ENCODE peak calls at places on chromosomes 3 and 15, in five cellular contexts. P, N, Y, I and B are unnamed samples.

GRCh38 chr15:45319472-45320214 is 58.7 kb downstream of the GATM start:
- DNase-seq in Y (no peak), N (no peak), P (no peak), I (no peak), B (no peak)

GRCh38 chr3:152405915-152406802 is 137.4 kb downstream of the MBNL1 start:
- DNase-seq in P (no peak), N (peak; percentile 89), I (no peak), Y (no peak), B (no peak)

GRCh38 chr3:151345854-151346253 is 16.5 kb upstream of the P2RY13 start:
- DNase-seq in I (no peak), Y (no peak), N (no peak), P (no peak), B (no peak)

GRCh38 chr15:51374131-51374530 is 32.7 kb downstream of the GLDN start:
- DNase-seq in I (no peak), P (no peak), N (no peak), Y (no peak), B (no peak)

GRCh38 chr3:180401226-180401625 is 200.7 kb upstream of the TTC14 start:
- DNase-seq in N (no peak), P (no peak), Y (no peak), I (no peak), B (no peak)

GRCh38 chr3:56837196-56837955 is 35.6 kb upstream of the ARHGEF3 start:
- DNase-seq in I (no peak), Y (no peak), N (peak; percentile 29), P (no peak), B (no peak)

GRCh38 chr15:50945725-50946124 is 37.2 kb downstream of the AP4E1 start:
- DNase-seq in Y (no peak), I (peak; percentile 7), P (no peak), N (peak; percentile 34), B (peak; percentile 9)

GRCh38 chr15:99732268-99732641 is 982 bp downstream of the LYSMD4 start:
- DNase-seq in Y (no peak), N (peak; percentile 38), P (no peak), I (no peak), B (no peak)

GRCh38 chr3:195236076-195236798 is 34.7 kb downstream of the XXYLT1 start:
- DNase-seq in P (peak; percentile 18), N (no peak), I (no peak), Y (peak; percentile 38), B (peak; percentile 14)